ENCODE peak calls at places on chromosomes 7 and 10, in five cellular contexts. T is cardiac muscle cell, Q is kidney epithelial cell, O is heart right ventricle, A is fibroblast of the aortic adventitia. I is an unnamed sample.

GRCh38 chr7:139958599-139959380 is 104.0 kb downstream of the PARP12 start:
- DNase-seq in T (no peak), Q (no peak), A (no peak), O (no peak), I (no peak)

GRCh38 chr7:157559596-157560257 is 222.9 kb downstream of the DNAJB6 start:
- DNase-seq in O (no peak), A (no peak), Q (no peak), T (no peak), I (no peak)

GRCh38 chr10:97090644-97091043 is 95.1 kb downstream of the SLIT1 start:
- DNase-seq in A (no peak), O (no peak), T (no peak), Q (no peak), I (no peak)

GRCh38 chr10:18793951-18794350 is 134.7 kb downstream of the ARL5B start:
- DNase-seq in Q (no peak), A (peak), T (peak), O (no peak), I (peak)

GRCh38 chr7:115805458-115805857 is 225.1 kb downstream of the TFEC start:
- DNase-seq in T (no peak), Q (no peak), O (no peak), A (no peak), I (no peak)

GRCh38 chr7:23098029-23098428 is 7.6 kb upstream of the KLHL7 start:
- DNase-seq in Q (no peak), A (no peak), O (no peak), T (no peak), I (no peak)

GRCh38 chr10:11636761-11637166 is 25.3 kb upstream of the USP6NL start:
- DNase-seq in O (no peak), T (no peak), A (no peak), Q (no peak), I (no peak)

GRCh38 chr10:76393875-76394706 is 962.7 kb downstream of the LRMDA start:
- DNase-seq in A (no peak), T (no peak), O (no peak), Q (no peak), I (no peak)

GRCh38 chr10:60282771-60283353 is 106.8 kb downstream of the ANK3 start:
- DNase-seq in T (no peak), O (no peak), Q (peak), A (peak), I (peak)

GRCh38 chr10:11341253-11341652 is 270.2 kb downstream of the USP6NL start:
- DNase-seq in T (no peak), A (no peak), O (no peak), Q (no peak), I (no peak)

GRCh38 chr10:42971251-42971599 is 105.6 kb upstream of the RET start:
- DNase-seq in O (no peak), T (no peak), A (no peak), Q (no peak), I (no peak)

GRCh38 chr7:98186452-98187137 is 24.6 kb upstream of the BHLHA15 start:
- DNase-seq in Q (no peak), A (peak), T (no peak), O (no peak), I (peak)

GRCh38 chr7:80858141-80858903 is 60.5 kb downstream of the SEMA3C start:
- DNase-seq in T (no peak), O (no peak), Q (no peak), A (no peak), I (peak)

GRCh38 chr7:149782682-149783345 is 9.4 kb upstream of the ZNF467 start:
- DNase-seq in T (no peak), A (no peak), O (no peak), Q (no peak), I (no peak)

GRCh38 chr7:8724080-8724718 is 290.8 kb downstream of the NXPH1 start:
- DNase-seq in T (peak), A (no peak), O (no peak), Q (no peak), I (no peak)

GRCh38 chr7:24038993-24039392 is 245.0 kb upstream of the NPY start:
- DNase-seq in T (no peak), A (no peak), Q (no peak), O (no peak), I (no peak)

GRCh38 chr7:20506175-20506574 is 109.3 kb upstream of the ABCB5 start:
- DNase-seq in A (no peak), O (no peak), Q (no peak), T (no peak), I (no peak)

GRCh38 chr10:107918171-107918570 is 753.7 kb upstream of the SORCS1 start:
- DNase-seq in T (no peak), Q (no peak), A (no peak), O (no peak), I (no peak)

GRCh38 chr10:107915277-107915634 is 750.8 kb upstream of the SORCS1 start:
- DNase-seq in A (peak), O (no peak), T (no peak), Q (no peak), I (peak)

GRCh38 chr10:107919626-107920235 is 755.2 kb upstream of the SORCS1 start:
- DNase-seq in Q (no peak), O (no peak), T (no peak), A (no peak), I (no peak)

GRCh38 chr10:107913317-107914294 is 749.1 kb upstream of the SORCS1 start:
- DNase-seq in A (no peak), Q (no peak), T (peak), O (no peak), I (no peak)

DNA sequence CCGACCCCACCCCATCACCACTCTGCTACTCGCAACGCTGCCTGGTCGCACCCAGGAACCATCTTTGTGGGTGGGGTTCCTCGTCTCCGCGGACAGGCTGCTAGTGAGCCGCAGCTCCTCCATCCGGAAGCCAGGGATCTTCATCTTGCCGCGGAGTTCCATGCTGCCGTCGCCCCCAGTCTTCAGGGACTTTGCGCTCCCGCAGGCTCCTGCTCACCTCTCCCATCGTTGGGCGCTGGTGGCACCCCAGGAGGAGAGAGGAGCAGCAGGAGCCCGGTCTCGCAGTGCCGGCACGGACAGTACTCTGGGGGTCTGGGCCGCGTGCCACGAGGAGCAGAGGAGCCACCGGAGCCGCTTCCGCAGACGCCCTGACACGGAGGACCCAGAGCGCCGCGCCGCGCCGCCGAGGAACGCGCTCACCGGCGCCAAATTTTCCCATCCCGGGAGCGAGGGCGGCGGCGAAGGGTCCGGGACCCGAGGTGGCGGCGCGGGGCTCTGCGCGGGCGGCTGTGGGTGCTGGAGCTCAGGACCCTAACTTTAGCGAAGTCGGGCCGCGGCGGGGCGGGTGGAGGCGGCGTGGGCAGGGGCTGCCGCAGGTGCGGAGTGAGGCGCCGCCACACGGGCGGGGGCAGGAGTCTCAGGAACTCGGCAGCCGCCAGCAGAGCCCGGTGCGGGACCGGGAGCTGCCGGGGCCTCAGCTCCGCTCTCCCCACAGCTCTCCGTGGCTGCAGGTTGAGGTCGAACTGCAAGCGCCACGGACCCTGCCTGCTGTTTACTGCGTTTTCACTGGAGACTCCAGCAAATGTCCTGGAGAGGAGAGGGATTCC is 750.2 kb upstream of the SORCS1 start:
- DNase-seq in Q (no peak), O (no peak), T (peak), A (no peak), I (no peak)
- H3K4me3 ChIP-seq in Q (peak), O (peak), T (peak), A (no peak), I (peak)

DNA sequence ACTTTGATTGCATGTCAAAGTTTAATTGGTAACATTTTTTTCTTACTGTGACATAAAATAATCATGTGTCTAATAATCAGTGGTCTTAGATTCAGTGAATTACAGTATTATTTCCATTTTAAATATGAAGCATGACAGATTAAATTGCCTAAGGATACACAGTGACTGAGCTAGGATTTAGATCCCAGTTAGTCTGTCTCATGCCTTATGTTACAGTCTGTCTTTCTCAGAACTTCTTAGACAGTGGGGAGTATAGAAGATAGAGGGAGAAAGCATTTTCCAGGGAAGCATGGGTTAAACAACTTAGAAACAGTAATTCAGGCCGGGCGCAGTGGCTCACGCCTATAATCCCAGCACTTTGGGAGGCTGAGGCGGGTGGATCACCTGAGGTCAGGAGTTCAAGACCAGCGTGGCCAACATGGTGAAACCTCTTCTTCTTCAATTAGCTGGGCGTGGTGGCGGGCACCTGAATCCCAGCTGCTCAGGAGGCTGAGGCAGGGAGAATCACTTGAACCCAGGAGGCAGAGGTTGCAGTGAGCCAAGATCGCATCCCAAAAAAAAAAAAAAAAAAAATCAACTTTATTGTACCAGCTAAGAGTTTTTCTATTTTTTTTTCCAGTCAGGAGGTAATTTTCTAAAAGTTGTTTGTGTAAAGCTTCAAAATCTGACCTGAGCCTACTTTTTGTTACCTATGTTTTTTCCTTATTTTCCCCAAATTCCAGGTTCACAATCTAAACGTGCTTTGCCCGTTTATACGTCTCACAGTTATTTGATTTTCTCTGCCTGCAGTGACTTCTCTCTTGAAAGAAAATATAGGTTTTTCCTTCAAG is 3.3 kb downstream of the CASD1 start:
- DNase-seq in T (no peak), Q (no peak), O (no peak), A (no peak), I (no peak)
- H3K4me3 ChIP-seq in T (no peak), Q (no peak), O (no peak), A (no peak), I (no peak)

GRCh38 chr10:101840102-101840684 is 3.4 kb downstream of the KCNIP2 start:
- DNase-seq in T (no peak), Q (no peak), O (no peak), A (no peak), I (peak)

GRCh38 chr10:101839002-101839401 is 4.6 kb downstream of the KCNIP2 start:
- DNase-seq in A (no peak), O (no peak), Q (no peak), T (no peak), I (no peak)

GRCh38 chr10:101841826-101842225 is 1.8 kb downstream of the KCNIP2 start:
- DNase-seq in T (no peak), Q (no peak), O (no peak), A (no peak), I (no peak)

GRCh38 chr10:101839421-101840063 is 4.1 kb downstream of the KCNIP2 start:
- DNase-seq in O (peak), A (no peak), Q (no peak), T (peak), I (peak)

DNA sequence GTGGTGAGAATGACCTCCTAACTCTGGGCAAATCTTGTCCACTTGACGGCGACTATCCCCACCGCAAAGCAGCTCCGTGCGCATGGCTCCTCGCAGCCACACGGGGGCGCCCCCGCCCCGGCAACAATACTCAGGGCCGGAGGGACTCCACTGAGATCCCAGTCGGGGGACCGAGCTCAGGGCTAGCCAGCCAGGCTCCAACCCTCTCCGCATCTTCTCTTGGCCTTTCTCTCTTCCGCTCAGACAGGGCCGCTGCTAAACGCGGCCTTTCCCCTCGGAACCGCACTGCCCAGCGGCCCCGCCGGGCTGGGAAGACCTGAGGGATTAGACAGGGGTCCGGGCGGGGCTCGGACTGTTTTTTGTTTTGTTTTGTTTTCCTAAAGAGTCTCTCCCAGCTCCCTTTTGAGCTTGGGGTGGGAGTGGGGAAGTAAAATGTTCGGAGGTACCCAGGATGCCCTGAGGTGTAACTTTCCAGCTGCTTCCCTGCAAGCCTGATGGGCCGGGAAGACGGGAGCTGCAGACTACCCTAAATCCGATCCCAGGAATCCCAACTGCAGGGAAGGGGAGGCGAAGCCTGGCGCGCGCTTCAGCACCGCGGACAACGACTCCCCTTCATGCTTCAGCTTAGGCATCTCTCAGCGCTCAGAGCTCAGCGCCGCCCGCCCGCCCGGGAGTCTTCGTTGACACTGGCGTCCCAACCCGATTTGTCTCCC is 2.7 kb downstream of the KCNIP2 start:
- DNase-seq in A (peak), O (peak), T (peak), Q (no peak), I (peak)
- H3K4me3 ChIP-seq in A (peak), O (peak), T (peak), Q (no peak), I (peak)

DNA sequence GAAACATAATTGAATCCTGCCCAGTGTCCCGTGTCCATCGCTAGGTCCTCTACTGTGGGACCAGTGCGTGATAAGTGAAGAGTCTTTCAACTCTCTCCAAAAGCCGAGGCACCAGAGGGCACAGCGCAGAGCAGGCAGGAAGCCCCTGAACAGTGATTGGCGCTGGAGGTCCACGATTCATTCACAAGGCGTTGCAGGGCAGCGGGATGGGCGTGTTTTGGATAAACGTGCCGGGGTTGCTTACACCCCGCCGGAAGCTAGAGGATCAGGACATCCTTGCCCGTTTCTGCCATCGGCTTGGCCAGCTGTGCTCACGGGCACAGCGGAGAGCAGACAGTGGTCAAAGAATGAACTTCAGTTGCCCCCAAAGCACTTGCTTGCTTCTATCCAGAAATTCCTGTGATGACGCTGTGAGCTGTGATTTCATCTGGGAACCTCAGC is 86.0 kb upstream of the PFKP start:
- DNase-seq in A (no peak), O (no peak), T (no peak), Q (no peak), I (no peak)
- H3K4me3 ChIP-seq in A (no peak), O (no peak), T (no peak), Q (no peak), I (no peak)

GRCh38 chr7:130152270-130153141 is 52.7 kb downstream of the TMEM209 start:
- DNase-seq in A (peak), Q (no peak), T (no peak), O (no peak), I (peak)
- H3K4me3 ChIP-seq in A (no peak), Q (no peak), T (no peak), O (no peak), I (no peak)

GRCh38 chr7:154913645-154914579 is 89.0 kb downstream of the PAXIP1 start:
- DNase-seq in T (peak), Q (no peak), A (peak), O (peak), I (peak)
- H3K4me3 ChIP-seq in T (no peak), Q (no peak), A (peak), O (peak), I (peak)